ENCODE peak calls at places on chromosomes 11 and 22, in ten cellular contexts. Q is NCI-H510A treated with DMSO at 0.1 percent for 48 hours; K is tibial artery; E is naive thymus-derived CD8-positive, alpha-beta T cell; U is NCI-H345; J is pancreas; N is NCI-H1105 treated with DMSO at 0.1 percent for 48 hours; P is NCI-H2171; G is Calu3; S is A172. V is an unnamed sample.

GRCh38 chr22:26666035-26666338 is 8.6 kb downstream of the MIAT start:
- DNase-seq in E (no peak), Q (no peak), S (no peak), K (no peak), J (no peak), U (no peak), P (no peak), N (no peak), G (no peak), V (no peak)

GRCh38 chr11:19071255-19071654 is 10.7 kb upstream of the MRGPRX2 start:
- DNase-seq in P (peak), N (peak), Q (peak), U (peak), K (peak), S (peak), E (peak), J (peak), G (peak), V (peak)

GRCh38 chr11:112694244-112694643 is 267.0 kb upstream of the NCAM1 start:
- DNase-seq in S (peak), G (no peak), E (no peak), N (no peak), Q (no peak), P (no peak), U (no peak), K (no peak), J (no peak), V (no peak)

GRCh38 chr22:22201185-22201924 is 43.2 kb upstream of the VPREB1 start:
- DNase-seq in E (no peak), U (peak), J (no peak), P (peak), K (no peak), N (no peak), S (peak), Q (peak), G (peak), V (no peak)

GRCh38 chr22:20243176-20243544 is 25.0 kb downstream of the RTN4R start:
- DNase-seq in U (no peak), S (no peak), N (no peak), E (no peak), Q (no peak), K (no peak), G (no peak), P (no peak), J (no peak), V (no peak)

GRCh38 chr11:85867751-85868150 is 12.6 kb downstream of the CCDC83 start:
- DNase-seq in U (no peak), G (no peak), J (no peak), E (no peak), N (no peak), P (no peak), S (no peak), K (no peak), Q (no peak), V (no peak)

GRCh38 chr22:42419328-42419881 is 12.8 kb downstream of the NFAM1 start:
- DNase-seq in K (no peak), J (peak), E (no peak), N (no peak), G (no peak), Q (no peak), U (no peak), P (no peak), S (no peak), V (peak)

GRCh38 chr11:47904048-47904447 is 55.9 kb upstream of the NUP160 start:
- DNase-seq in U (no peak), S (no peak), Q (no peak), K (no peak), P (no peak), E (no peak), G (no peak), N (no peak), J (no peak), V (no peak)

GRCh38 chr11:69787457-69787856 is 12.3 kb upstream of the FGF4 start:
- DNase-seq in E (no peak), U (no peak), J (no peak), P (no peak), N (no peak), G (no peak), S (no peak), K (no peak), Q (no peak), V (no peak)

GRCh38 chr11:60785136-60785535 is at the start of gene MS4A10:
- DNase-seq in S (no peak), E (no peak), G (no peak), J (no peak), U (no peak), P (no peak), Q (no peak), K (no peak), N (no peak), V (no peak)

GRCh38 chr11:111344032-111344431 is 35.0 kb downstream of the POU2AF1 start:
- DNase-seq in J (no peak), E (no peak), N (no peak), Q (no peak), U (no peak), P (no peak), S (peak), G (no peak), K (peak), V (no peak)

GRCh38 chr11:124179311-124179710 is 3.8 kb upstream of the OR10D3 start:
- DNase-seq in E (no peak), P (no peak), K (no peak), N (no peak), J (no peak), S (no peak), U (no peak), Q (no peak), G (no peak), V (no peak)

V was measured in GM12878.